ENCODE peak calls at places on chromosome X, in eight cellular contexts. N is upper lobe of left lung, U is stomach, P is testis, Y is prostate gland, X is IMR-90, Z is GM12892, E is HCT116. O is an unnamed sample.

GRCh38 chrX:103157511-103158316 is 57.2 kb upstream of the BEX4 start:
- DNase-seq in N (no peak), U (no peak), Y (no peak), E (no peak), X (peak; percentile 27), Z (no peak), P (peak; percentile 46), O (peak; percentile 70)

GRCh38 chrX:9352683-9353430 is 112.0 kb upstream of the TBL1X start:
- DNase-seq in N (peak; percentile 81), U (peak; percentile 49), Z (no peak), E (no peak), X (peak; percentile 75), Y (no peak), P (peak; percentile 30), O (peak; percentile 83)

GRCh38 chrX:29541038-29541437 is 674.3 kb upstream of the MAGEB2 start:
- DNase-seq in X (no peak), N (no peak), U (no peak), E (no peak), Y (no peak), P (no peak), Z (no peak), O (no peak)

GRCh38 chrX:143095841-143096240 is 70.1 kb downstream of the SPANXN4 start:
- DNase-seq in Y (no peak), X (no peak), U (no peak), P (no peak), N (no peak), E (no peak), Z (no peak), O (no peak)

GRCh38 chrX:74521961-74522833 is 92.2 kb downstream of the RLIM start:
- DNase-seq in X (peak; percentile 64), Z (no peak), N (no peak), E (no peak), U (no peak), Y (no peak), P (peak; percentile 14), O (no peak)

GRCh38 chrX:74452199-74452481 is 30.8 kb downstream of the SLC16A2 start:
- DNase-seq in U (no peak), Y (no peak), E (no peak), N (no peak), Z (no peak), P (no peak), X (no peak), O (no peak)

GRCh38 chrX:38881727-38882126 is 80.5 kb downstream of the MID1IP1 start:
- DNase-seq in N (no peak), Y (no peak), X (no peak), U (no peak), Z (no peak), P (no peak), E (no peak), O (no peak)

GRCh38 chrX:67563469-67564448 is 19.9 kb downstream of the AR start:
- DNase-seq in Z (no peak), N (no peak), P (peak; percentile 43), U (no peak), E (no peak), Y (no peak), X (peak; percentile 52), O (no peak)

GRCh38 chrX:133726211-133726630 is 259.2 kb downstream of the GPC3 start:
- DNase-seq in U (no peak), P (no peak), Z (no peak), N (no peak), X (peak; percentile 73), E (peak; percentile 27), Y (no peak), O (no peak)

GRCh38 chrX:47683171-47684145 is 24.5 kb upstream of the UXT start:
- DNase-seq in E (no peak), U (no peak), P (no peak), Y (no peak), N (no peak), Z (no peak), X (no peak), O (peak; percentile 66)

GRCh38 chrX:69119122-69119521 is 46.1 kb downstream of the PJA1 start:
- DNase-seq in X (no peak), P (no peak), N (no peak), Y (no peak), U (no peak), Z (no peak), E (no peak), O (no peak)

GRCh38 chrX:100924370-100924769 is 4.3 kb downstream of the XKRX start:
- DNase-seq in N (peak; percentile 28), Z (no peak), P (no peak), Y (no peak), E (no peak), U (no peak), X (no peak), O (no peak)

GRCh38 chrX:100931925-100932285 is 3.2 kb upstream of the XKRX start:
- DNase-seq in U (no peak), N (no peak), Y (no peak), E (no peak), X (no peak), P (no peak), Z (no peak), O (no peak)

GRCh38 chrX:100926453-100926852 is 2.3 kb downstream of the XKRX start:
- DNase-seq in Z (no peak), Y (no peak), X (peak; percentile 18), P (no peak), N (no peak), E (no peak), U (no peak), O (no peak)

GRCh38 chrX:100931218-100931924 is 2.7 kb upstream of the XKRX start:
- DNase-seq in P (no peak), E (no peak), U (no peak), X (no peak), Y (no peak), N (no peak), Z (no peak), O (no peak)

DNA sequence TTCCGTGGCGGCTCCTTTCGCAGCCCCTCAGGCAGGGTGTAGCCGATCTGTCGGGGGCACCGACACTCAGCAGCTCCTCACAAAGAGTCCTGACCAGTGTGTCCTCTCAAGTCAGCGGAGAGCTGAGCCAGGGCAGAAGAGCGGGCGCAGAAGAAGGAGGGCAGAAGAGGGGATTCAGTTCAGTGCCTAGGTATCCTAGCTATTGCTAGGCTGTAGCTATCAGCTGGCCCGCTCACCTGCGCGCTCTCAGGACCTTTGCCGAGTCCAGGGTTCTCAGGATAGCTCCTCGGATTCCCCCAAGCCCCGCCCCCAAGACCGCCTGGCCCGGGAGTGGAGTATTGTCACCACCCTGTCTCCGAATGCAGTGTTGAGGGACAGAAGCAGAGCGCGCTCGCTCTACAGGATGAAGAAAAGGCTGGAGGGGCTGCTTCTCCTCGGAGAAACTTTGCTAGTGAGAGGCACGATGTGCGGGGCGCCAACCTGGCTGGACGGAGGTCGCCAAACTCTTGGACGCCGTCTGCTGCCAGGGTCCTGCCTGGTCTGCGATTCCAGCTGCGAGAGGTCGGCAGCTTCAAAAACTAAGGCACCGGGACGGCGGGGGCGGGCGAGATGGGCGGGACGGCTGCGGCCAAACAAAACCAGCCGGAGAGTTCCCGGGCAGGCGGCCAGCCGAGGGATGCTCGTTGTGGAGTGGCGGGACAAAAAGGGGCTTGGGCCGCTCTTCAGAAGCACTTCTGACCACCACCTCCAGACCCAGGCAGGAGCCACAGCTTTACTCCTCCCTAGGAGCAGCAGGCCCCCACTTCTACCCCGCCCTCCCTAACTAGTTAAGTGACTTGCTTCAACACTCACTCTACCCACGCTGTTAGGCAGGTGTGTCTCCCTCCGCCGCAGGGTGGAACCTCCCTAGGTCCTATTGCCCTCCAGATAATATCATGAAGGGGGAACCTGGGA is at the start of gene XKRX:
- DNase-seq in Y (peak; percentile 5), X (no peak), E (peak; percentile 35), U (peak; percentile 53), Z (peak; percentile 34), P (peak; percentile 33), N (peak; percentile 68), O (no peak)
- TF ChIP-seq POLR2A in Y (no peak), X (no peak), E (no peak), U (no peak), Z (no peak), P (no peak), N (no peak), O (no peak)

GRCh38 chrX:12648995-12649394 is 142.2 kb upstream of the PRPS2 start:
- DNase-seq in U (no peak), Z (no peak), N (no peak), P (peak; percentile 13), Y (no peak), E (no peak), X (no peak), O (no peak)
- TF ChIP-seq POLR2A in U (no peak), Z (no peak), N (no peak), P (no peak), Y (no peak), E (no peak), X (no peak), O (no peak)

DNA sequence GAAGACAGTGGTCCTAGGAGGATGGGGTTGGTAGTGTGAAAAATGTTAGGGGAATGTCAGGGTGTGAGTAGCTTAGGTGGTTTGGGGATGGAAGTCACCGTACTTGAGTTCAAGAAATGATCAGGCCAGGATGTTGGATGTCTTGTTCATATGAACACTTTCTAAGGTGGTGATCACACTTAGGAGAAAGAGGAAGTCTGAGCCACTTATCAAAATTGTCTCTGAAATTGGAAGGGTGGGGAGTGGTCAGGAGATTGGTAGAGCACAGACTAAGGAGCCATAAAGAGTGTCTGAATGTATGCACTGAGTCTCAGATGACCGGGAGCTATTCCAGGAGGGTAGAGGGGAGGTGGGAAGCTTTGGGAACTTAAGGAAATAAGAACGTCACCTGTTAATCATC is 17.3 kb downstream of the CMC4 start:
- DNase-seq in E (no peak), P (no peak), X (no peak), Z (no peak), U (no peak), Y (no peak), N (no peak), O (no peak)
- TF ChIP-seq POLR2A in E (no peak), P (no peak), X (no peak), Z (no peak), U (no peak), Y (no peak), N (no peak), O (no peak)

DNA sequence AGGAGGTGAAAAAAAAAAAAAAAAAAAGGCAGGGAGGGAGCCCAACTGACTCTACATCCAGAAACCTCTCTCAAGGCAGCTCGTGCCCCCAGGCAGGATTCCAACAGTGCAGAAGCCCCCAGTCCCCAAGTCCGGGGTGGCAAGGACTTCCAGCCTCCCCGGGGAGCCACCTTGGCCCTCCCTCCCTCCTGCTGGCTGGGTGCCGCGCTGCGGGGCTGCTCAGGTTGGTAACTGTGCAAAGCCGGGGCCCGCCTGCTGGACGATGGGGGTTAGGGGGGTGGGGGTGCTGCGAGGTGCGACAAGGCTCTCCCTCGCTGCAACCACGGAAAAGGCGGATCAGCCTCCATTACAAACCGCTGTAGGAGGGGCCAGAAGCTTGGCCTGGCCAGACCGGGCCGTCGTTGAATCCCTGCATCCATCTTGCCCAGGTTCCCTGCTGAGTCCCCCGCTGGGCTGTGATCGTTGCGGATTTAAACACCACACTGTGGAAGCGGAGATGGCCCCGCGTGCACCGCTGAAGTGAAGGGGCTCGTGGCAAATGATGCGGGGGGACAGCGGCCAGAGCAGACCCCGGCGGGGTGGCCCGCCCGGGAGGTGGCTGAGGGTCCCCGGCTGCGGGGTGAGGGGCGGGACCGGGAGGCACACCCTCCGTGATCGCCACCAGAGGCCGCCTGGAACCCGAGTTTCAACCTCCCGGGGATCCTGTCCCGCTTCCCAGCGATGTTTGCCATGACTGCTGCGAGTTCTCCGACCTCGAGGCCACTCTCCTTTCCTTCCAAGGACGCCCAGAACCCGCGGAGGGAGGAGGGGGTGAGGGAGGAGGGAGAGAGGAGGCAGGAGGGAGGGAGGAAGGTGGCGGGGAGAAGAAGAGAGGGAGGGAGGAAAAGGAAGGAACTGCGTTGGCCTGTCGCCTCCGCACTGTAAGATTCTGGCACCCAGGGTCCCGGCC is 58.0 kb upstream of the DDX3X start:
- DNase-seq in Z (peak; percentile 64), N (peak; percentile 61), U (peak; percentile 62), E (no peak), Y (peak; percentile 17), X (peak; percentile 57), P (peak; percentile 74), O (peak; percentile 20)
- TF ChIP-seq POLR2A in Z (no peak), N (no peak), U (no peak), E (no peak), Y (no peak), X (no peak), P (no peak), O (no peak)

O was measured in erythroblast.